ENCODE peak calls at places on chromosomes 6 and 20, in ten cellular contexts. W is stimulated activated CD4-positive, alpha-beta T cell treated with anti-CD3 and anti-CD28 coated beads, Interleukin-1b, Interleukin-23, amount 100 ng/mL, for 1 hour; O is choroid plexus epithelial cell; J is CD8-positive, alpha-beta T cell; N is T-helper 2 cell; R is left lung; Y is GM20000; L is nucleus accumbens; I is mucosa of gallbladder; C is effector CD8-positive, alpha-beta T cell. K is an unnamed sample.

GRCh38 chr6:131116321-131116720 is 18.9 kb upstream of the AKAP7 start:
- DNase-seq in W (no peak), O (no peak), J (no peak), N (no peak), R (no peak), Y (no peak), L (no peak), I (no peak), C (no peak), K (no peak)

GRCh38 chr6:96853083-96853482 is 15.8 kb upstream of the GPR63 start:
- DNase-seq in W (no peak), O (peak; percentile 23), J (no peak), N (no peak), R (no peak), Y (no peak), L (no peak), I (no peak), C (no peak), K (no peak)

GRCh38 chr6:2971420-2972218 is at the start of gene SERPINB6:
- DNase-seq in W (no peak), O (peak; percentile 80), J (peak; percentile 67), N (peak; percentile 41), R (peak; percentile 93), Y (peak; percentile 54), L (peak; percentile 30), I (peak; percentile 84), C (no peak), K (no peak)

GRCh38 chr6:29708432-29709177 is 14.6 kb upstream of the HLA-F start:
- DNase-seq in W (no peak), O (no peak), J (peak; percentile 80), N (peak; percentile 94), R (no peak), Y (no peak), L (no peak), I (peak; percentile 19), C (peak; percentile 47), K (peak; percentile 5)

GRCh38 chr6:156879235-156879995 is 102.2 kb downstream of the ARID1B start:
- DNase-seq in W (no peak), O (no peak), J (no peak), N (no peak), R (no peak), Y (no peak), L (no peak), I (no peak), C (no peak), K (no peak)

GRCh38 chr6:15464211-15464725 is 198.6 kb downstream of the DTNBP1 start:
- DNase-seq in W (peak; percentile 39), O (peak; percentile 12), J (peak; percentile 72), N (peak; percentile 60), R (peak; percentile 73), Y (peak; percentile 53), L (no peak), I (no peak), C (peak; percentile 27), K (peak; percentile 67)

GRCh38 chr20:51597389-51598231 is 55.1 kb upstream of the NFATC2 start:
- DNase-seq in W (no peak), O (no peak), J (no peak), N (no peak), R (no peak), Y (no peak), L (no peak), I (no peak), C (no peak), K (no peak)

GRCh38 chr6:57267586-57268293 is 45.6 kb upstream of the RAB23 start:
- DNase-seq in W (no peak), O (peak; percentile 99), J (no peak), N (no peak), R (no peak), Y (peak; percentile 25), L (no peak), I (peak; percentile 59), C (peak; percentile 11), K (peak; percentile 65)

GRCh38 chr6:1856381-1856780 is 246.7 kb downstream of the FOXC1 start:
- DNase-seq in W (no peak), O (peak; percentile 87), J (no peak), N (no peak), R (no peak), Y (peak; percentile 59), L (no peak), I (peak; percentile 17), C (no peak), K (peak; percentile 83)

K was measured in NAMALWA.